ENCODE peak calls at places on chromosomes 2 and 18, in four cellular contexts. L is heart left ventricle, N is OCI-LY7, X is PC-9. S is an unnamed sample.

GRCh38 chr2:133643822-133644221 is 75.6 kb upstream of the NCKAP5 start:
- DNase-seq in N (no peak), L (no peak), X (no peak), S (no peak)

GRCh38 chr2:96771792-96772618 is 11.3 kb downstream of the CNNM4 start:
- DNase-seq in X (peak), N (peak), L (no peak), S (no peak)

GRCh38 chr2:238023608-238024007 is 37.2 kb upstream of the SCLY start:
- DNase-seq in N (no peak), X (no peak), L (no peak), S (no peak)

GRCh38 chr2:11285499-11285898 is 58.9 kb downstream of the ROCK2 start:
- DNase-seq in L (no peak), X (no peak), N (no peak), S (no peak)

GRCh38 chr2:73006969-73007710 is 64.4 kb downstream of the SFXN5 start:
- DNase-seq in L (no peak), N (no peak), X (no peak), S (peak)

GRCh38 chr2:11798946-11799495 is 52.6 kb downstream of the LPIN1 start:
- DNase-seq in X (no peak), N (no peak), L (no peak), S (no peak)

GRCh38 chr2:231334179-231334930 is 61.2 kb upstream of the B3GNT7 start:
- DNase-seq in X (no peak), N (no peak), L (no peak), S (peak)

GRCh38 chr2:218419630-218420216 is 800 bp downstream of the VIL1 start:
- DNase-seq in N (no peak), L (no peak), X (no peak), S (no peak)

GRCh38 chr18:11245889-11246288 is 96.5 kb upstream of the PIEZO2 start:
- DNase-seq in X (no peak), N (no peak), L (no peak), S (no peak)

GRCh38 chr2:43057026-43057741 is 169.2 kb downstream of the ZFP36L2 start:
- DNase-seq in N (no peak), L (no peak), X (peak), S (no peak)

GRCh38 chr2:106160786-106161261 is 33.3 kb downstream of the UXS1 start:
- DNase-seq in X (no peak), N (peak), L (peak), S (no peak)

GRCh38 chr2:71536311-71536710 is 83.0 kb downstream of the DYSF start:
- DNase-seq in L (no peak), X (no peak), N (no peak), S (no peak)

GRCh38 chr2:165698621-165698946 is 95.5 kb downstream of the GALNT3 start:
- DNase-seq in N (peak), L (no peak), X (peak), S (peak)

GRCh38 chr2:32835148-32835547 is 111.6 kb upstream of the LTBP1 start:
- DNase-seq in X (no peak), N (no peak), L (no peak), S (no peak)

GRCh38 chr2:108615480-108616090 is 81.3 kb downstream of the LIMS1 start:
- DNase-seq in L (no peak), X (no peak), N (peak), S (no peak)

GRCh38 chr2:8234757-8235374 is 447.0 kb upstream of the ID2 start:
- DNase-seq in L (no peak), X (no peak), N (peak), S (no peak)

GRCh38 chr2:236745420-236746210 is 176.0 kb downstream of the ACKR3 start:
- DNase-seq in N (no peak), X (peak), L (no peak), S (no peak)

GRCh38 chr2:171244466-171244969 is 83.8 kb upstream of the TLK1 start:
- DNase-seq in N (no peak), L (no peak), X (no peak), S (no peak)

GRCh38 chr2:207632575-207633492 is 7.6 kb upstream of the METTL21A start:
- DNase-seq in L (no peak), N (no peak), X (peak), S (no peak)

GRCh38 chr18:2400701-2401191 is 170.6 kb downstream of the METTL4 start:
- DNase-seq in L (no peak), N (no peak), X (no peak), S (no peak)

GRCh38 chr18:8307960-8308359 is 301.3 kb upstream of the RAB12 start:
- DNase-seq in N (no peak), X (no peak), L (no peak), S (no peak)

GRCh38 chr2:135451966-135452365 is 79.1 kb downstream of the ZRANB3 start:
- DNase-seq in X (no peak), N (no peak), L (no peak), S (no peak)

GRCh38 chr2:128520340-128520739 is 201.7 kb upstream of the HS6ST1 start:
- DNase-seq in N (no peak), X (peak), L (peak), S (peak)

GRCh38 chr2:229282758-229283546 is 11.9 kb upstream of the PID1 start:
- DNase-seq in L (no peak), N (no peak), X (no peak), S (peak)

GRCh38 chr2:24675338-24675737 is 117.9 kb downstream of the PTRHD1 start:
- DNase-seq in X (no peak), L (no peak), N (no peak), S (no peak)

GRCh38 chr18:33404244-33404873 is 36.2 kb downstream of the CCDC178 start:
- DNase-seq in N (peak), X (no peak), L (no peak), S (no peak)

GRCh38 chr18:34936772-34937171 is 104.4 kb upstream of the MAPRE2 start:
- DNase-seq in L (no peak), X (no peak), N (no peak), S (no peak)

GRCh38 chr2:172428841-172429173 is 1.4 kb downstream of the ITGA6 start:
- DNase-seq in L (no peak), X (no peak), N (no peak), S (no peak)

GRCh38 chr2:187302619-187303018 is 145.4 kb downstream of the CALCRL start:
- DNase-seq in X (no peak), N (no peak), L (no peak), S (no peak)

GRCh38 chr18:44098551-44099098 is 582.1 kb upstream of the SETBP1 start:
- DNase-seq in L (no peak), X (peak), N (no peak), S (no peak)

GRCh38 chr2:26185954-26186353 is 13.1 kb downstream of the GAREM2 start:
- DNase-seq in X (no peak), N (no peak), L (no peak), S (no peak)

GRCh38 chr2:284896-285492 is 2.9 kb downstream of the ALKAL2 start:
- DNase-seq in L (no peak), N (no peak), X (no peak), S (no peak)

GRCh38 chr2:214107731-214108130 is 303.1 kb upstream of the VWC2L start:
- DNase-seq in N (no peak), X (no peak), L (no peak), S (no peak)

GRCh38 chr2:183349046-183349445 is 224.8 kb downstream of the NUP35 start:
- DNase-seq in L (no peak), N (peak), X (no peak), S (no peak)

GRCh38 chr2:219223831-219224610 is 5.3 kb upstream of the ABCB6 start:
- DNase-seq in X (no peak), N (no peak), L (no peak), S (no peak)

GRCh38 chr18:36580874-36581750 is 247.7 kb downstream of the TPGS2 start:
- DNase-seq in N (no peak), L (no peak), X (no peak), S (peak)

GRCh38 chr18:36578871-36579270 is 249.9 kb downstream of the TPGS2 start:
- DNase-seq in L (no peak), N (no peak), X (no peak), S (no peak)

GRCh38 chr18:36580266-36580665 is 248.5 kb downstream of the TPGS2 start:
- DNase-seq in X (no peak), N (no peak), L (no peak), S (peak)

GRCh38 chr18:36576339-36576738 is 252.5 kb downstream of the TPGS2 start:
- DNase-seq in X (no peak), N (no peak), L (no peak), S (no peak)

GRCh38 chr18:36579311-36579710 is 249.5 kb downstream of the TPGS2 start:
- DNase-seq in L (no peak), N (no peak), X (no peak), S (no peak)
- H3K27ac ChIP-seq in L (no peak), N (no peak), X (no peak), S (no peak)

GRCh38 chr18:47594063-47594462 is 336.4 kb downstream of the SMAD2 start:
- DNase-seq in X (no peak), L (no peak), N (no peak), S (no peak)

GRCh38 chr18:47594621-47595086 is 335.8 kb downstream of the SMAD2 start:
- DNase-seq in L (no peak), N (no peak), X (no peak), S (no peak)

GRCh38 chr18:47591429-47591828 is 339.0 kb downstream of the SMAD2 start:
- DNase-seq in N (no peak), L (no peak), X (no peak), S (no peak)

GRCh38 chr18:47601608-47602272 is 328.7 kb downstream of the SMAD2 start:
- DNase-seq in X (no peak), L (no peak), N (no peak), S (no peak)

GRCh38 chr18:47595816-47596501 is 334.5 kb downstream of the SMAD2 start:
- DNase-seq in N (peak), X (no peak), L (no peak), S (no peak)
- TF ChIP-seq CTCF in N (peak), X (peak), L (peak), S (no peak)

GRCh38 chr2:67083978-67084377 is 313.2 kb upstream of the ETAA1 start:
- DNase-seq in N (no peak), X (no peak), L (no peak), S (no peak)
- H3K27ac ChIP-seq in N (no peak), X (no peak), L (no peak), S (no peak)

GRCh38 chr2:85827879-85828569 is 60.8 kb downstream of the ST3GAL5 start:
- DNase-seq in X (no peak), L (no peak), N (no peak), S (no peak)

GRCh38 chr2:85828725-85829124 is 60.1 kb downstream of the ST3GAL5 start:
- DNase-seq in L (no peak), X (no peak), N (no peak), S (no peak)

GRCh38 chr2:85831735-85832134 is 57.1 kb downstream of the ST3GAL5 start:
- DNase-seq in L (no peak), X (no peak), N (no peak), S (no peak)

GRCh38 chr2:85826990-85827878 is 61.6 kb downstream of the ST3GAL5 start:
- DNase-seq in X (peak), N (peak), L (peak), S (peak)

GRCh38 chr2:85830645-85831044 is 58.1 kb downstream of the ST3GAL5 start:
- DNase-seq in N (no peak), L (no peak), X (no peak), S (no peak)
- TF ChIP-seq CTCF in N (peak), L (no peak), X (no peak), S (no peak)

DNA sequence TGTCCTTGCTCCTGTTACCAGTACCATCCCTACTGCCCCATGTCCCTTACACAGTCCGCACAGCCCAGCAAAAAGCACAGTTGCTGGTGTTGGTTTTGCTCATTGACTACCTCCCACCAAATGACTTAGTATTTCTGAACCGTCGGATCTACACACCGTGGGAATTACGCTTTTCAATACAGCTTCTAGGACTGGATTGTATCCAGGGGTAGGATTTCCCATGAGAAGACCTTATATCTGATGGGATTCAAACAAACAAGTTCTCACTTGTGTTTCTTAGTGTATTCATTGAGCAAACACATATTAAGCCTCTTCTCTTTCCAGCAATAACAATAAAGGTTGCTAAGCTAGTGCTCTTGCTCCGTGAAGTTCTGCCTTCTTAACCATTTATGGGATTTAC is 25.8 kb downstream of the TRAPPC12 start:
- DNase-seq in N (no peak), L (no peak), X (no peak), S (no peak)
- H3K27ac ChIP-seq in N (no peak), L (peak), X (no peak), S (no peak)